ENCODE peak calls at places on chromosomes 4 and X, in four cellular contexts. One of them, this sample, is unnamed.

GRCh38 chr4:84751707-84752106 is 168.8 kb downstream of the CDS1 start:
- DNase-seq in SK-N-SH: no peak
- DNase-seq in K562: no peak
- DNase-seq in H1: no peak
- DNase-seq in this sample: no peak

GRCh38 chrX:42093756-42094155 is 170.4 kb upstream of the CASK start:
- DNase-seq in H1: no peak
- DNase-seq in K562: no peak
- DNase-seq in SK-N-SH: no peak
- DNase-seq in this sample: peak

GRCh38 chr4:176967586-176967985 is 174.9 kb upstream of the VEGFC start:
- DNase-seq in SK-N-SH: no peak
- DNase-seq in H1: no peak
- DNase-seq in K562: no peak
- DNase-seq in this sample: no peak

GRCh38 chr4:11769425-11769824 is 340.7 kb upstream of the HS3ST1 start:
- DNase-seq in K562: no peak
- DNase-seq in SK-N-SH: no peak
- DNase-seq in H1: no peak
- DNase-seq in this sample: no peak

GRCh38 chrX:46204721-46205422 is 340.3 kb downstream of the ZNF674 start:
- DNase-seq in K562: no peak
- DNase-seq in SK-N-SH: no peak
- DNase-seq in H1: no peak
- DNase-seq in this sample: no peak

GRCh38 chr4:184762100-184762499 is 28.2 kb upstream of the CENPU start:
- DNase-seq in H1: no peak
- DNase-seq in SK-N-SH: no peak
- DNase-seq in K562: no peak
- DNase-seq in this sample: peak

GRCh38 chr4:87575408-87575807 is 32.9 kb upstream of the DSPP start:
- DNase-seq in SK-N-SH: no peak
- DNase-seq in K562: no peak
- DNase-seq in H1: no peak
- DNase-seq in this sample: no peak

GRCh38 chr4:37157403-37158167 is 87.0 kb upstream of the NWD2 start:
- DNase-seq in SK-N-SH: no peak
- DNase-seq in K562: peak
- DNase-seq in H1: no peak
- DNase-seq in this sample: no peak

GRCh38 chr4:2923141-2923551 is 40.1 kb downstream of the NOP14 start:
- DNase-seq in SK-N-SH: no peak
- DNase-seq in K562: no peak
- DNase-seq in H1: no peak
- DNase-seq in this sample: no peak

GRCh38 chr4:122542411-122543236 is 78.2 kb downstream of the IL21 start:
- DNase-seq in K562: no peak
- DNase-seq in SK-N-SH: no peak
- DNase-seq in H1: no peak
- DNase-seq in this sample: peak

GRCh38 chr4:121696140-121696640 is 590 bp downstream of the ANXA5 start:
- DNase-seq in K562: peak
- DNase-seq in H1: peak
- DNase-seq in SK-N-SH: peak
- DNase-seq in this sample: no peak

GRCh38 chrX:134622056-134622812 is 36.0 kb downstream of the PLAC1 start:
- DNase-seq in H1: no peak
- DNase-seq in K562: peak
- DNase-seq in SK-N-SH: no peak
- DNase-seq in this sample: peak

GRCh38 chrX:153926863-153927685 is 1.0 kb upstream of the ARHGAP4 start:
- DNase-seq in SK-N-SH: peak
- DNase-seq in H1: no peak
- DNase-seq in K562: peak
- DNase-seq in this sample: peak

GRCh38 chr4:172177382-172177781 is 364.2 kb downstream of the GALNTL6 start:
- DNase-seq in H1: no peak
- DNase-seq in K562: no peak
- DNase-seq in SK-N-SH: no peak
- DNase-seq in this sample: no peak

GRCh38 chr4:144611850-144612249 is 34.1 kb upstream of the HHIP start:
- DNase-seq in H1: peak
- DNase-seq in K562: peak
- DNase-seq in SK-N-SH: peak
- DNase-seq in this sample: no peak

GRCh38 chrX:627510-627964 is 3.1 kb upstream of the SHOX start:
- DNase-seq in K562: no peak
- DNase-seq in H1: peak
- DNase-seq in SK-N-SH: no peak
- DNase-seq in this sample: no peak

GRCh38 chrX:153688071-153688470 is 345 bp downstream of the SLC6A8 start:
- DNase-seq in SK-N-SH: no peak
- DNase-seq in H1: no peak
- DNase-seq in K562: no peak
- DNase-seq in this sample: no peak

GRCh38 chr4:146998157-146998556 is 52.5 kb upstream of the TTC29 start:
- DNase-seq in K562: no peak
- DNase-seq in H1: no peak
- DNase-seq in SK-N-SH: no peak
- DNase-seq in this sample: no peak

GRCh38 chr4:37243061-37243460 is 1.5 kb upstream of the NWD2 start:
- DNase-seq in K562: no peak
- DNase-seq in SK-N-SH: no peak
- DNase-seq in H1: peak
- DNase-seq in this sample: no peak

GRCh38 chrX:125205084-125205917 is 114.4 kb upstream of the TEX13C start:
- DNase-seq in K562: peak
- DNase-seq in H1: peak
- DNase-seq in SK-N-SH: peak
- DNase-seq in this sample: no peak

GRCh38 chrX:108131471-108131870 is 39.9 kb downstream of the ATG4A start:
- DNase-seq in SK-N-SH: no peak
- DNase-seq in K562: peak
- DNase-seq in H1: no peak
- DNase-seq in this sample: no peak

GRCh38 chr4:71151054-71151453 is 157.6 kb downstream of the DCK start:
- DNase-seq in K562: no peak
- DNase-seq in H1: no peak
- DNase-seq in SK-N-SH: no peak
- DNase-seq in this sample: no peak

GRCh38 chrX:136147320-136147901 is at the start of gene FHL1:
- DNase-seq in K562: peak
- DNase-seq in H1: peak
- DNase-seq in SK-N-SH: peak
- DNase-seq in this sample: no peak

GRCh38 chrX:10892605-10893225 is 218.4 kb upstream of the HCCS start:
- DNase-seq in K562: no peak
- DNase-seq in H1: no peak
- DNase-seq in SK-N-SH: no peak
- DNase-seq in this sample: no peak

GRCh38 chr4:152590179-152591031 is 54.5 kb upstream of the FBXW7 start:
- DNase-seq in K562: no peak
- DNase-seq in H1: no peak
- DNase-seq in SK-N-SH: peak
- DNase-seq in this sample: no peak

GRCh38 chr4:19262467-19262866 is 989.2 kb upstream of the SLIT2 start:
- DNase-seq in K562: no peak
- DNase-seq in SK-N-SH: no peak
- DNase-seq in H1: no peak
- DNase-seq in this sample: no peak

GRCh38 chr4:144709159-144709558 is 63.2 kb downstream of the HHIP start:
- DNase-seq in H1: no peak
- DNase-seq in K562: no peak
- DNase-seq in SK-N-SH: no peak
- DNase-seq in this sample: no peak

GRCh38 chrX:31178769-31179125 is 106.9 kb upstream of the FTHL17 start:
- DNase-seq in H1: no peak
- DNase-seq in SK-N-SH: no peak
- DNase-seq in K562: no peak
- DNase-seq in this sample: no peak

GRCh38 chr4:30756553-30756952 is 36.4 kb downstream of the PCDH7 start:
- DNase-seq in H1: no peak
- DNase-seq in SK-N-SH: no peak
- DNase-seq in K562: no peak
- DNase-seq in this sample: no peak

GRCh38 chr4:149522031-149522430 is 293.6 kb downstream of the IQCM start:
- DNase-seq in SK-N-SH: no peak
- DNase-seq in K562: no peak
- DNase-seq in H1: no peak
- DNase-seq in this sample: no peak

GRCh38 chr4:5084911-5085475 is 33.7 kb downstream of the STK32B start:
- DNase-seq in SK-N-SH: no peak
- DNase-seq in H1: no peak
- DNase-seq in K562: no peak
- DNase-seq in this sample: no peak

GRCh38 chr4:77714514-77714913 is 104.7 kb downstream of the CNOT6L start:
- DNase-seq in K562: no peak
- DNase-seq in SK-N-SH: no peak
- DNase-seq in H1: no peak
- DNase-seq in this sample: no peak

GRCh38 chr4:33067221-33067620 is 2347.1 kb downstream of the PCDH7 start:
- DNase-seq in SK-N-SH: no peak
- DNase-seq in H1: no peak
- DNase-seq in K562: no peak
- DNase-seq in this sample: no peak

GRCh38 chr4:147753047-147753446 is 21.2 kb downstream of the ARHGAP10 start:
- DNase-seq in SK-N-SH: no peak
- DNase-seq in K562: no peak
- DNase-seq in H1: no peak
- DNase-seq in this sample: no peak

GRCh38 chr4:53490965-53491622 is 100.2 kb downstream of the LNX1 start:
- DNase-seq in K562: peak
- DNase-seq in SK-N-SH: peak
- DNase-seq in H1: no peak
- DNase-seq in this sample: no peak

GRCh38 chr4:178395798-178396197 is 953.6 kb upstream of the AGA start:
- DNase-seq in SK-N-SH: no peak
- DNase-seq in H1: no peak
- DNase-seq in K562: no peak
- DNase-seq in this sample: no peak

GRCh38 chr4:107247738-107248137 is 211.6 kb upstream of the DKK2 start:
- DNase-seq in H1: no peak
- DNase-seq in K562: no peak
- DNase-seq in SK-N-SH: no peak
- DNase-seq in this sample: no peak

GRCh38 chr4:117817316-117817715 is 217.0 kb upstream of the NDST3 start:
- DNase-seq in K562: no peak
- DNase-seq in H1: no peak
- DNase-seq in SK-N-SH: no peak
- DNase-seq in this sample: no peak
- TF ChIP-seq NRF1 in K562: no peak
- TF ChIP-seq NRF1 in H1: no peak
- TF ChIP-seq NRF1 in SK-N-SH: no peak
- TF ChIP-seq NRF1 in this sample: no peak

GRCh38 chr4:188254211-188254610 is 115.0 kb downstream of the TRIML1 start:
- DNase-seq in H1: no peak
- DNase-seq in K562: no peak
- DNase-seq in SK-N-SH: no peak
- DNase-seq in this sample: no peak
- TF ChIP-seq NRF1 in H1: no peak
- TF ChIP-seq NRF1 in K562: no peak
- TF ChIP-seq NRF1 in SK-N-SH: no peak
- TF ChIP-seq NRF1 in this sample: no peak

GRCh38 chr4:55386840-55387239 is 8.9 kb upstream of the TMEM165 start:
- DNase-seq in SK-N-SH: no peak
- DNase-seq in H1: no peak
- DNase-seq in K562: peak
- DNase-seq in this sample: no peak
- TF ChIP-seq NRF1 in SK-N-SH: no peak
- TF ChIP-seq NRF1 in H1: no peak
- TF ChIP-seq NRF1 in K562: peak
- TF ChIP-seq NRF1 in this sample: no peak

GRCh38 chrX:149881081-149881711 is at the start of gene MAGEA8:
- DNase-seq in K562: peak
- DNase-seq in H1: peak
- DNase-seq in SK-N-SH: peak
- DNase-seq in this sample: no peak
- TF ChIP-seq NRF1 in K562: no peak
- TF ChIP-seq NRF1 in H1: no peak
- TF ChIP-seq NRF1 in SK-N-SH: no peak
- TF ChIP-seq NRF1 in this sample: no peak